ENCODE peak calls at places on chromosomes 4 and X, in eight cellular contexts. R, V, E, A, O, J, I and C are unnamed samples.

GRCh38 chrX:69493193-69493592 is 10.9 kb upstream of the NALF2 start:
- DNase-seq in R (peak; percentile 43), O (peak; percentile 30), J (peak; percentile 33), A (no peak), V (peak; percentile 22), I (no peak), E (peak; percentile 37), C (no peak)

GRCh38 chr4:81499840-81500239 is 28.1 kb upstream of the RASGEF1B start:
- DNase-seq in R (no peak), E (no peak), A (peak; percentile 0), I (no peak), V (no peak), J (no peak), O (no peak), C (no peak)

GRCh38 chrX:86171366-86171765 is 23.1 kb downstream of the DACH2 start:
- DNase-seq in E (peak; percentile 39), V (no peak), J (no peak), A (no peak), I (no peak), R (no peak), O (no peak), C (no peak)

GRCh38 chr4:111937368-111937767 is 207.9 kb upstream of the FAM241A start:
- DNase-seq in J (peak; percentile 48), A (peak; percentile 2), O (no peak), R (no peak), E (peak; percentile 37), I (peak; percentile 23), V (peak; percentile 78), C (peak; percentile 58)

GRCh38 chrX:97132654-97133415 is 249.1 kb downstream of the RPA4 start:
- DNase-seq in J (no peak), R (no peak), I (no peak), E (no peak), V (no peak), O (no peak), A (no peak), C (no peak)

GRCh38 chr4:159280442-159281172 is 177.7 kb downstream of the RAPGEF2 start:
- DNase-seq in V (no peak), O (no peak), I (no peak), J (no peak), A (no peak), R (no peak), E (peak; percentile 20), C (no peak)

GRCh38 chrX:79268788-79269187 is 98.3 kb downstream of the ITM2A start:
- DNase-seq in A (no peak), I (no peak), O (no peak), E (no peak), R (no peak), V (peak; percentile 53), J (no peak), C (no peak)

GRCh38 chr4:181078236-181078635 is 1165.0 kb upstream of the TENM3 start:
- DNase-seq in O (no peak), R (no peak), A (no peak), I (no peak), E (no peak), V (no peak), J (no peak), C (no peak)

GRCh38 chrX:125507119-125507518 is 187.4 kb downstream of the TEX13C start:
- DNase-seq in I (no peak), R (no peak), O (no peak), J (no peak), A (no peak), V (no peak), E (no peak), C (no peak)

GRCh38 chr4:121593760-121594159 is 103.0 kb downstream of the ANXA5 start:
- DNase-seq in J (no peak), R (no peak), A (no peak), V (no peak), E (no peak), I (no peak), O (no peak), C (no peak)

GRCh38 chr4:18914182-18914581 is 892.6 kb upstream of the LCORL start:
- DNase-seq in V (no peak), R (no peak), I (no peak), A (no peak), J (no peak), O (no peak), E (no peak), C (no peak)

GRCh38 chrX:130091976-130092522 is 18.2 kb downstream of the ELF4 start:
- DNase-seq in J (no peak), V (no peak), E (peak; percentile 32), O (peak; percentile 88), R (peak; percentile 63), I (peak; percentile 70), A (no peak), C (no peak)

GRCh38 chrX:68072016-68072415 is 361.3 kb downstream of the OPHN1 start:
- DNase-seq in E (no peak), I (no peak), O (no peak), J (no peak), A (no peak), V (no peak), R (no peak), C (no peak)

GRCh38 chr4:25814737-25815136 is 48.1 kb downstream of the SEL1L3 start:
- DNase-seq in E (no peak), V (no peak), A (no peak), I (no peak), J (no peak), R (no peak), O (no peak), C (no peak)

GRCh38 chr4:102569200-102569599 is 68.0 kb downstream of the NFKB1 start:
- DNase-seq in R (no peak), A (no peak), O (no peak), V (no peak), I (no peak), E (no peak), J (no peak), C (no peak)

GRCh38 chr4:71713611-71714203 is 70.2 kb downstream of the GC start:
- DNase-seq in J (peak; percentile 16), A (peak; percentile 20), I (no peak), R (no peak), V (peak; percentile 35), O (peak; percentile 33), E (peak; percentile 77), C (peak; percentile 54)

GRCh38 chr4:78720994-78721677 is 55.0 kb upstream of the BMP2K start:
- DNase-seq in J (no peak), O (peak; percentile 38), V (no peak), A (no peak), E (no peak), I (no peak), R (no peak), C (no peak)

GRCh38 chr4:37767546-37767945 is 58.9 kb upstream of the PGM2 start:
- DNase-seq in J (no peak), V (peak; percentile 12), I (no peak), E (peak; percentile 39), R (peak; percentile 77), O (no peak), A (peak; percentile 61), C (peak; percentile 39)

GRCh38 chr4:177127658-177128057 is 182.0 kb upstream of the NEIL3 start:
- DNase-seq in R (no peak), V (no peak), E (no peak), A (no peak), I (no peak), O (no peak), J (no peak), C (no peak)

GRCh38 chr4:184295206-184295605 is 77.5 kb upstream of the ENPP6 start:
- DNase-seq in O (no peak), J (no peak), R (no peak), A (no peak), I (no peak), V (no peak), E (no peak), C (no peak)

GRCh38 chrX:110086916-110087484 is 84.1 kb downstream of the TMEM164 start:
- DNase-seq in A (no peak), R (no peak), V (peak; percentile 42), J (peak; percentile 59), O (no peak), E (peak; percentile 64), I (no peak), C (no peak)

GRCh38 chrX:110183314-110183713 is 134.6 kb downstream of the AMMECR1 start:
- DNase-seq in J (no peak), R (no peak), A (no peak), V (no peak), O (no peak), E (no peak), I (no peak), C (no peak)

GRCh38 chrX:19085975-19086772 is 36.1 kb downstream of the ADGRG2 start:
- DNase-seq in A (no peak), E (no peak), V (no peak), O (no peak), J (no peak), I (no peak), R (no peak), C (no peak)

GRCh38 chr4:122278976-122279375 is 99.8 kb upstream of the ADAD1 start:
- DNase-seq in V (no peak), O (no peak), R (no peak), J (no peak), I (no peak), A (no peak), E (no peak), C (no peak)

GRCh38 chrX:31858915-31859314 is 787.1 kb upstream of the FTHL17 start:
- DNase-seq in E (no peak), O (no peak), R (no peak), V (no peak), I (no peak), A (no peak), J (no peak), C (no peak)

GRCh38 chr4:4852591-4853362 is 6.7 kb upstream of the MSX1 start:
- DNase-seq in V (no peak), J (no peak), I (no peak), A (no peak), O (no peak), R (peak; percentile 35), E (peak; percentile 78), C (no peak)

GRCh38 chr4:127549521-127549920 is 83.2 kb upstream of the INTU start:
- DNase-seq in I (no peak), O (no peak), A (no peak), J (no peak), V (no peak), E (no peak), R (no peak), C (no peak)

GRCh38 chr4:103008875-103009729 is 10.4 kb downstream of the SLC9B1 start:
- DNase-seq in J (peak; percentile 68), I (peak; percentile 52), A (peak; percentile 22), V (peak; percentile 67), R (no peak), O (peak; percentile 67), E (peak; percentile 73), C (peak; percentile 57)

GRCh38 chr4:83316459-83317170 is 18.0 kb downstream of the HPSE start:
- DNase-seq in R (no peak), E (no peak), A (no peak), J (no peak), O (no peak), I (no peak), V (no peak), C (no peak)

GRCh38 chr4:139712882-139713281 is 47.3 kb downstream of the MGST2 start:
- DNase-seq in O (no peak), I (no peak), J (no peak), V (no peak), R (no peak), E (no peak), A (no peak), C (no peak)